ENCODE peak calls at places on chromosomes 5 and 9, in eight cellular contexts. R, S, F, T, M, J, P and Y are unnamed samples.

GRCh38 chr5:169107316-169107715 is 193.6 kb downstream of the SLIT3 start:
- DNase-seq in J (no peak), T (no peak), P (no peak), R (no peak), F (no peak), S (no peak), M (no peak), Y (no peak)

GRCh38 chr9:134565316-134565915 is 76.2 kb upstream of the COL5A1 start:
- DNase-seq in T (no peak), M (no peak), F (no peak), P (no peak), S (no peak), R (no peak), J (no peak), Y (no peak)

GRCh38 chr5:16550316-16550952 is 66.4 kb downstream of the RETREG1 start:
- DNase-seq in F (no peak), M (peak; percentile 68), J (no peak), S (no peak), T (peak; percentile 26), R (peak; percentile 71), P (peak; percentile 31), Y (peak; percentile 56)

GRCh38 chr9:79768199-79768598 is 196.4 kb downstream of the TLE4 start:
- DNase-seq in F (no peak), S (no peak), T (no peak), P (peak; percentile 77), M (peak; percentile 29), J (no peak), R (no peak), Y (no peak)

GRCh38 chr9:14231196-14231990 is 82.5 kb downstream of the NFIB start:
- DNase-seq in P (no peak), M (no peak), J (no peak), S (no peak), T (no peak), R (no peak), F (no peak), Y (no peak)

GRCh38 chr9:33748633-33749304 is 46.6 kb upstream of the PRSS3 start:
- DNase-seq in R (no peak), F (no peak), J (peak; percentile 36), T (no peak), P (no peak), M (no peak), S (no peak), Y (no peak)

GRCh38 chr9:3337515-3337914 is 188.3 kb downstream of the RFX3 start:
- DNase-seq in S (no peak), J (no peak), T (no peak), R (no peak), M (peak; percentile 77), F (no peak), P (no peak), Y (peak; percentile 50)

GRCh38 chr5:178078197-178078995 is 34.9 kb upstream of the N4BP3 start:
- DNase-seq in F (no peak), P (peak; percentile 53), T (no peak), S (no peak), M (peak; percentile 91), J (no peak), R (peak; percentile 44), Y (peak; percentile 90)

GRCh38 chr5:78473747-78474146 is 113.3 kb downstream of the SCAMP1 start:
- DNase-seq in J (no peak), M (no peak), R (no peak), P (no peak), F (no peak), T (no peak), S (no peak), Y (no peak)

GRCh38 chr5:54717870-54718269 is 200.3 kb downstream of the SNX18 start:
- DNase-seq in S (no peak), M (no peak), F (no peak), R (no peak), J (no peak), P (no peak), T (no peak), Y (no peak)

GRCh38 chr5:155532621-155533314 is 519.2 kb downstream of the KIF4B start:
- DNase-seq in P (no peak), R (no peak), M (no peak), T (no peak), J (no peak), S (no peak), F (no peak), Y (no peak)

GRCh38 chr5:96172436-96172835 is 210.8 kb upstream of the ELL2 start:
- DNase-seq in F (no peak), T (no peak), R (no peak), P (no peak), J (no peak), M (peak; percentile 58), S (no peak), Y (no peak)

GRCh38 chr9:99680191-99680590 is 141.5 kb upstream of the NR4A3 start:
- DNase-seq in R (no peak), F (no peak), T (no peak), S (no peak), M (peak; percentile 51), P (peak; percentile 33), J (no peak), Y (peak; percentile 38)

GRCh38 chr5:179486596-179487051 is 63.7 kb upstream of the RUFY1 start:
- DNase-seq in J (no peak), S (no peak), P (no peak), M (no peak), F (no peak), R (no peak), T (peak; percentile 11), Y (peak; percentile 55)

GRCh38 chr9:3758816-3759576 is 233.2 kb upstream of the RFX3 start:
- DNase-seq in F (no peak), M (no peak), S (no peak), R (no peak), T (no peak), P (peak; percentile 6), J (no peak), Y (no peak)

GRCh38 chr9:132575005-132575609 is 7.3 kb upstream of the BARHL1 start:
- DNase-seq in P (peak; percentile 45), S (peak; percentile 55), M (peak; percentile 92), R (peak; percentile 55), J (peak; percentile 37), F (no peak), T (no peak), Y (peak; percentile 89)